ENCODE peak calls at places on chromosomes 13 and 19, in six cellular contexts. M is A549, A is IMR-90, U is HepG2, S is K562, P is GM12878. C is an unnamed sample.

GRCh38 chr13:69704311-69704710 is 403.3 kb upstream of the ATXN8OS start:
- DNase-seq in M (no peak), A (no peak), U (no peak), S (no peak), P (no peak), C (no peak)

GRCh38 chr19:13060233-13060963 is 42.3 kb downstream of the LYL1 start:
- DNase-seq in M (no peak), A (no peak), U (peak; percentile 90), S (peak; percentile 62), P (no peak), C (no peak)

GRCh38 chr19:55437410-55437809 is 5.7 kb downstream of the SHISA7 start:
- DNase-seq in M (peak; percentile 87), A (peak; percentile 56), U (peak; percentile 46), S (peak; percentile 86), P (no peak), C (peak; percentile 77)

GRCh38 chr13:45683701-45684100 is 18.4 kb upstream of the CBY2 start:
- DNase-seq in M (no peak), A (no peak), U (no peak), S (no peak), P (no peak), C (peak; percentile 28)

GRCh38 chr19:14147797-14148605 is 11.6 kb upstream of the ASF1B start:
- DNase-seq in M (peak; percentile 45), A (peak; percentile 57), U (peak; percentile 39), S (peak; percentile 81), P (no peak), C (peak; percentile 74)

GRCh38 chr19:30223866-30224688 is 148.1 kb upstream of the ZNF536 start:
- DNase-seq in M (no peak), A (no peak), U (no peak), S (no peak), P (no peak), C (no peak)

GRCh38 chr19:58086825-58087710 is 11.0 kb downstream of the ZSCAN18 start:
- DNase-seq in M (no peak), A (no peak), U (no peak), S (no peak), P (no peak), C (no peak)

GRCh38 chr19:57813919-57814504 is 701 bp downstream of the ZNF552 start:
- DNase-seq in M (peak; percentile 17), A (no peak), U (peak; percentile 12), S (peak; percentile 18), P (no peak), C (no peak)

GRCh38 chr19:11018179-11018578 is 57.3 kb downstream of the SMARCA4 start:
- DNase-seq in M (no peak), A (no peak), U (no peak), S (peak; percentile 31), P (no peak), C (no peak)

GRCh38 chr19:40603071-40603718 is 2.0 kb downstream of the LTBP4 start:
- DNase-seq in M (peak; percentile 76), A (peak; percentile 59), U (peak; percentile 28), S (no peak), P (no peak), C (no peak)

GRCh38 chr13:51419015-51419636 is 33.7 kb downstream of the INTS6 start:
- DNase-seq in M (no peak), A (no peak), U (no peak), S (no peak), P (no peak), C (no peak)

GRCh38 chr19:12202250-12202649 is 39.4 kb downstream of the ZNF136 start:
- DNase-seq in M (no peak), A (no peak), U (peak; percentile 56), S (no peak), P (no peak), C (no peak)

GRCh38 chr19:3730457-3730958 is 22.3 kb downstream of the TJP3 start:
- DNase-seq in M (no peak), A (no peak), U (no peak), S (no peak), P (no peak), C (no peak)

GRCh38 chr13:97226788-97227627 is 4.9 kb downstream of the MBNL2 start:
- DNase-seq in M (no peak), A (no peak), U (no peak), S (peak; percentile 12), P (no peak), C (peak; percentile 12)

GRCh38 chr19:13784731-13785452 is 10.4 kb upstream of the ZSWIM4 start:
- DNase-seq in M (peak; percentile 65), A (peak; percentile 58), U (peak; percentile 44), S (peak; percentile 56), P (no peak), C (peak; percentile 72)

GRCh38 chr13:35600137-35600536 is 123.6 kb upstream of the MAB21L1 start:
- DNase-seq in M (no peak), A (peak; percentile 9), U (peak; percentile 15), S (no peak), P (no peak), C (no peak)

GRCh38 chr13:98470920-98471319 is 106.0 kb downstream of the STK24 start:
- DNase-seq in M (no peak), A (no peak), U (no peak), S (no peak), P (no peak), C (no peak)

GRCh38 chr19:35495107-35496064 is 5.1 kb upstream of the KRTDAP start:
- DNase-seq in M (peak; percentile 81), A (peak; percentile 55), U (peak; percentile 54), S (peak; percentile 93), P (no peak), C (peak; percentile 89)

GRCh38 chr13:19587635-19588300 is 26.4 kb upstream of the TPTE2 start:
- DNase-seq in M (peak; percentile 74), A (peak; percentile 52), U (peak; percentile 70), S (peak; percentile 8), P (no peak), C (peak; percentile 13)

GRCh38 chr19:20565321-20566018 is at the start of gene ZNF737:
- DNase-seq in M (peak; percentile 24), A (peak; percentile 91), U (peak; percentile 94), S (peak; percentile 4), P (peak; percentile 75), C (peak; percentile 4)

GRCh38 chr19:49949735-49950589 is 11.0 kb downstream of the SIGLEC11 start:
- DNase-seq in M (no peak), A (no peak), U (no peak), S (no peak), P (no peak), C (no peak)

GRCh38 chr13:114116734-114117133 is 15.7 kb downstream of the RASA3 start:
- DNase-seq in M (no peak), A (no peak), U (no peak), S (no peak), P (no peak), C (no peak)

GRCh38 chr13:48646791-48647190 is 6.9 kb upstream of the CYSLTR2 start:
- DNase-seq in M (no peak), A (no peak), U (no peak), S (no peak), P (no peak), C (no peak)

GRCh38 chr13:93724187-93724586 is 497.6 kb downstream of the GPC6 start:
- DNase-seq in M (no peak), A (peak; percentile 61), U (no peak), S (no peak), P (no peak), C (no peak)

GRCh38 chr19:15379083-15379995 is at the start of gene AKAP8:
- DNase-seq in M (peak; percentile 98), A (peak; percentile 98), U (peak; percentile 96), S (peak; percentile 98), P (peak; percentile 94), C (peak; percentile 99)
- TF ChIP-seq BHLHE40 in M (no peak), A (no peak), U (no peak), S (no peak), P (no peak), C (no peak)

DNA sequence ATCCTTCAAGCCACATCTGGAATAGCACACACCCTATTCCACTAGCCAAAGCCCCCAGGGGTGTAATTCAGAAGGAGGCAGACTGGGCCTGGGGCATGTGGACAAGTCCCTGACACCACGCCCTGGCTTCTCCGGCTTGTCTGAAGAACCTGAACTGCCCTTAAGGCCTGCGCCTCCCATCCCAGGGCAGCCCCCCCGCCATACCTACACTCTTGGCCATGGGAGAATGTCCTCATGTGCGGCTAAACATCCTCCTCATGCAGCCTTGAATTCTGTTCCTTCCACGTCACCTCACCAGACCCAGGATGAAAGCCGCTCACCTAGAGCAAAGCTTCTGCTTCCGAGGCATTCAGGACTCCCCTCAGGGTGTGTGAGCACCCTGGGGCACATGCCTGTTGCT is 24.3 kb upstream of the POU2F2 start:
- DNase-seq in M (no peak), A (no peak), U (no peak), S (no peak), P (no peak), C (no peak)
- TF ChIP-seq BHLHE40 in M (no peak), A (no peak), U (no peak), S (no peak), P (no peak), C (no peak)

GRCh38 chr19:46426506-46427162 is 2.1 kb downstream of the PNMA8C start:
- DNase-seq in M (peak; percentile 81), A (peak; percentile 68), U (peak; percentile 71), S (peak; percentile 84), P (no peak), C (no peak)

GRCh38 chr19:46427518-46427917 is 1.2 kb downstream of the PNMA8C start:
- DNase-seq in M (no peak), A (no peak), U (no peak), S (no peak), P (no peak), C (no peak)

GRCh38 chr19:46426035-46426505 is 2.7 kb downstream of the PNMA8C start:
- DNase-seq in M (peak; percentile 70), A (no peak), U (peak; percentile 58), S (no peak), P (no peak), C (no peak)

GRCh38 chr19:46429999-46430398 is 1.3 kb upstream of the PNMA8C start:
- DNase-seq in M (no peak), A (no peak), U (no peak), S (no peak), P (no peak), C (no peak)

DNA sequence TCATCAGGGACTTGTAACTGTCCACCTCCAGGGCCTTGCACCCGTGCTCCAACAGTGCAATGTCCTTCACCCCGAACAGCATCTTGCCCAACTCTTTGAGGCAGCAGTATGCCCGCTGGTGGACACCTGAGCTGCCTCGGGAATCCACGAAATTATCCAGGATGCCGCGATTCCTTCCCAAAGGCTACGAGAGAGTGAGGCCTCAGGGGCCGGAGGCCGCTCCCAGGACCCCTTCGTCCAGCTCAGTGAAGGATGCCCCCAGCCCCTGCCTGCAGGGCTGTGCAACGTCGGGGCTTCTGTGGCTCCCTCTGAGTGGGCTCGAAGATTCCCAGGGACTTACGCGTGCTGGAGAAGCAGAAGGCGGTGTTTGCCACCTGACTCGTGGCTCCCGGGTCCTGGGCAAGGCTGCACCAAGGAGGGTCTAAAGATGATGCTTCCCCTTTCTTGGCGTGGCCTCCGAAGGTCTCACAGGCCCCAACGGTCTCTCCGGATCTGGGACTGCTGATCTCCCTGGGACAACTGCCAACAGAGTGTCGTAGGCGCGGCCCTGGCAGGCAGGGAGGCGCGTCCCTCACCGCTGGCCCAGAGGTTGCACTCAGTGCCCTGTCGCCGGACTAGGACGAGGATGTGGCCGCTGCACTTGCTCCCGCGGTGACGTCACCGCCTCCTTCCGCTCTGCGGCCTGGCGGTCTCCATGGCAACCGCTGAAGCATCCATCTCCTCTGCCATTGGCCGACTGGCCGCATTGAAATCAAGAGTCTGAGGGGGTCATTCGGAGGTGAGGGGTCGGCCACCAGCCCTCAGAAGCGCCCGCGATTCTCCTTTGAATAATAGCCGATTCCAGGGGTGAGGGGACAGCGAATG is at the start of gene PNMA8C:
- DNase-seq in M (peak; percentile 31), A (peak; percentile 63), U (no peak), S (peak; percentile 70), P (no peak), C (no peak)
- TF ChIP-seq BHLHE40 in M (no peak), A (no peak), U (no peak), S (no peak), P (no peak), C (no peak)

GRCh38 chr19:17920527-17920926 is 12.3 kb upstream of the CCDC124 start:
- DNase-seq in M (no peak), A (no peak), U (no peak), S (no peak), P (no peak), C (no peak)
- TF ChIP-seq BHLHE40 in M (no peak), A (no peak), U (no peak), S (no peak), P (no peak), C (no peak)

C was measured in HEK293T.